ENCODE peak calls at places on chromosomes 1 and 21, in six cellular contexts. Q, J, E, I, H and M are unnamed samples.

GRCh38 chr1:116731439-116731838 is 22.8 kb upstream of the CD2 start:
- DNase-seq in Q (no peak), J (no peak), E (no peak), I (no peak), H (no peak), M (no peak)

GRCh38 chr1:220928320-220928719 is 49.1 kb downstream of the HLX start:
- DNase-seq in Q (no peak), J (no peak), E (no peak), I (no peak), H (no peak), M (no peak)

GRCh38 chr1:75131593-75132420 is 2.4 kb upstream of the LHX8 start:
- DNase-seq in Q (no peak), J (no peak), E (no peak), I (no peak), H (no peak), M (peak)

GRCh38 chr21:44477131-44477530 is 21.8 kb downstream of the LRRC3 start:
- DNase-seq in Q (no peak), J (no peak), E (no peak), I (no peak), H (no peak), M (no peak)

GRCh38 chr21:45408271-45408791 is 3.4 kb downstream of the COL18A1 start:
- DNase-seq in Q (no peak), J (no peak), E (no peak), I (no peak), H (no peak), M (no peak)

GRCh38 chr1:96374076-96374762 is 347.4 kb upstream of the PTBP2 start:
- DNase-seq in Q (peak), J (no peak), E (no peak), I (no peak), H (no peak), M (peak)

GRCh38 chr1:22500476-22500875 is 48.8 kb downstream of the ZBTB40 start:
- DNase-seq in Q (peak), J (no peak), E (no peak), I (no peak), H (no peak), M (peak)

GRCh38 chr1:13469343-13469742 is 44.5 kb downstream of the LRRC38 start:
- DNase-seq in Q (peak), J (peak), E (no peak), I (no peak), H (no peak), M (no peak)

GRCh38 chr1:62318756-62319544 is at the start of gene KANK4:
- DNase-seq in Q (no peak), J (peak), E (no peak), I (no peak), H (no peak), M (peak)

GRCh38 chr1:6359568-6360496 is 33.7 kb downstream of the ACOT7 start:
- DNase-seq in Q (peak), J (peak), E (no peak), I (peak), H (no peak), M (peak)

GRCh38 chr1:208511242-208511860 is 267.2 kb upstream of the PLXNA2 start:
- DNase-seq in Q (no peak), J (no peak), E (no peak), I (no peak), H (no peak), M (peak)

GRCh38 chr1:199759268-199759724 is 268.2 kb upstream of the NR5A2 start:
- DNase-seq in Q (peak), J (no peak), E (no peak), I (no peak), H (peak), M (peak)

GRCh38 chr1:76465030-76465429 is 390.5 kb downstream of the ST6GALNAC3 start:
- DNase-seq in Q (no peak), J (no peak), E (no peak), I (no peak), H (no peak), M (peak)

GRCh38 chr1:235004276-235004675 is 124.4 kb downstream of the TOMM20 start:
- DNase-seq in Q (no peak), J (no peak), E (no peak), I (no peak), H (no peak), M (no peak)

GRCh38 chr1:83671586-83671985 is 327.3 kb downstream of the TTLL7 start:
- DNase-seq in Q (no peak), J (no peak), E (no peak), I (no peak), H (no peak), M (no peak)

GRCh38 chr21:35217504-35218060 is 168.5 kb upstream of the RUNX1 start:
- DNase-seq in Q (peak), J (peak), E (no peak), I (no peak), H (no peak), M (peak)

GRCh38 chr1:9610548-9610947 is 21.8 kb downstream of the TMEM201 start:
- DNase-seq in Q (no peak), J (no peak), E (no peak), I (no peak), H (no peak), M (no peak)

GRCh38 chr1:68673771-68674170 is 176.9 kb upstream of the DEPDC1 start:
- DNase-seq in Q (peak), J (no peak), E (no peak), I (no peak), H (no peak), M (no peak)

GRCh38 chr1:198007687-198008627 is 90.8 kb downstream of the LHX9 start:
- DNase-seq in Q (peak), J (no peak), E (no peak), I (no peak), H (no peak), M (peak)

GRCh38 chr1:182301026-182301436 is 90.6 kb downstream of the GLUL start:
- DNase-seq in Q (no peak), J (no peak), E (no peak), I (no peak), H (no peak), M (no peak)

GRCh38 chr1:158112994-158113758 is 67.5 kb upstream of the CD1D start:
- DNase-seq in Q (peak), J (peak), E (no peak), I (peak), H (no peak), M (peak)

GRCh38 chr1:178733972-178734371 is 8.9 kb downstream of the RALGPS2 start:
- DNase-seq in Q (peak), J (no peak), E (no peak), I (no peak), H (no peak), M (no peak)

GRCh38 chr1:175520186-175520585 is 223.2 kb downstream of the TNR start:
- DNase-seq in Q (peak), J (no peak), E (no peak), I (no peak), H (no peak), M (no peak)

GRCh38 chr1:191675991-191676783 is 482.1 kb upstream of the RGS18 start:
- DNase-seq in Q (no peak), J (no peak), E (no peak), I (no peak), H (no peak), M (peak)